ENCODE peak calls at places on chromosomes 16 and 17, in seven cellular contexts. S, O, Z, Y, F, I and G are unnamed samples.
A peak's percentile ranks its signal among the peaks of the same experiment; 100 is the strongest.

GRCh38 chr16:490768-491167 is 36.7 kb upstream of the CAPN15 start:
- DNase-seq in Z (no peak), O (no peak), F (no peak), S (no peak), I (no peak), Y (no peak), G (no peak)

GRCh38 chr17:63095879-63096278 is 129.8 kb downstream of the TANC2 start:
- DNase-seq in S (no peak), F (no peak), Y (no peak), O (no peak), Z (peak; percentile 20), I (no peak), G (no peak)

GRCh38 chr17:4901108-4901647 is 1.7 kb downstream of the CHRNE start:
- DNase-seq in Y (no peak), O (no peak), I (no peak), S (no peak), F (peak; percentile 32), Z (no peak), G (no peak)

GRCh38 chr17:65324574-65324973 is 187.4 kb downstream of the RGS9 start:
- DNase-seq in Z (no peak), I (no peak), Y (no peak), F (no peak), O (no peak), S (no peak), G (no peak)

GRCh38 chr17:27491713-27492190 is 35.5 kb downstream of the KSR1 start:
- DNase-seq in F (no peak), O (no peak), I (no peak), S (no peak), Y (no peak), Z (no peak), G (no peak)

GRCh38 chr17:45341389-45342158 is 24.8 kb upstream of the MAP3K14 start:
- DNase-seq in F (no peak), I (peak; percentile 72), Z (peak; percentile 90), Y (peak; percentile 26), O (peak; percentile 36), S (peak; percentile 72), G (no peak)

GRCh38 chr17:56887105-56887504 is 26.7 kb downstream of the TRIM25 start:
- DNase-seq in Y (no peak), S (no peak), O (no peak), Z (peak; percentile 10), F (no peak), I (no peak), G (no peak)

GRCh38 chr17:50396261-50397110 is 837 bp downstream of the LRRC59 start:
- DNase-seq in O (peak; percentile 64), S (peak; percentile 59), F (peak; percentile 85), Y (peak; percentile 42), Z (peak; percentile 70), I (no peak), G (no peak)

GRCh38 chr16:20937736-20938135 is 37.2 kb downstream of the LYRM1 start:
- DNase-seq in Y (no peak), F (no peak), Z (no peak), I (no peak), O (peak; percentile 29), S (no peak), G (no peak)

GRCh38 chr17:72121164-72122001 is 563 bp downstream of the SOX9 start:
- DNase-seq in S (peak; percentile 48), Z (peak; percentile 79), O (peak; percentile 48), I (peak; percentile 46), F (peak; percentile 58), Y (no peak), G (peak; percentile 38)

GRCh38 chr17:81401727-81402529 is 6.7 kb downstream of the BAHCC1 start:
- DNase-seq in O (peak; percentile 39), F (no peak), I (peak; percentile 69), Y (no peak), S (peak; percentile 62), Z (peak; percentile 63), G (no peak)
- TF ChIP-seq CTCF in O (peak; percentile 60), F (no peak), I (peak; percentile 37), Y (no peak), S (peak; percentile 12), Z (peak; percentile 39), G (peak; percentile 9)

GRCh38 chr16:75446416-75446815 is 13.1 kb upstream of the CFDP1 start:
- DNase-seq in S (no peak), I (no peak), F (no peak), Z (no peak), O (no peak), Y (no peak), G (no peak)
- H3K4me3 ChIP-seq in S (no peak overlapping the region), I (no peak overlapping the region), F (no peak overlapping the region), Z (no peak overlapping the region), O (no peak overlapping the region), Y (no peak overlapping the region), G (no peak overlapping the region)

DNA sequence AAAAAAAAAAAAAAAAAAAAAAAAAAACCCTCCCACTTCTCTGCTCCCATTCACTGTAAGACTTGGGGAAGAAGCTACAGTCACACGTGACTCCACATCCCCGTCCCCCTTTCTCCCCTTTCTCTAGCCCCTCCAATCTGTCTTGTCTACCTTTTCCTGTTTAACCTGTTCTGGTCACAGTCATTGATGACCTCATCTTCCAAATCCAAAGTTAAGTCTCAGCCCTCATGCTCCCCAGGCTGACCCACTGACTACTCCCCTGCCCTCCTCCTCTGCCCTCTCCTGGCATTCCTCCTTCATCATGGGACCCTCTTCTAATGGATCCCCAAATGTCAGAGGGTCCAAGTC is 1.6 kb upstream of the CDH5 start:
- DNase-seq in F (no peak), S (no peak), Y (no peak), I (no peak), O (peak; percentile 52), Z (no peak), G (no peak)
- H3K27ac ChIP-seq in F (no peak overlapping the region), S (peak overlapping the region; percentile 67), Y (peak overlapping the region; percentile 50), I (peak overlapping the region; percentile 96), O (peak overlapping the region; percentile 87), Z (no peak overlapping the region), G (no peak overlapping the region)

GRCh38 chr16:31079342-31079944 is 5.2 kb downstream of the ZNF646 start:
- DNase-seq in O (no peak), Z (no peak), F (no peak), S (no peak), Y (no peak), I (no peak), G (no peak)
- TF ChIP-seq CTCF in O (no peak), Z (no peak), F (no peak), S (no peak), Y (no peak), I (no peak), G (no peak)

DNA sequence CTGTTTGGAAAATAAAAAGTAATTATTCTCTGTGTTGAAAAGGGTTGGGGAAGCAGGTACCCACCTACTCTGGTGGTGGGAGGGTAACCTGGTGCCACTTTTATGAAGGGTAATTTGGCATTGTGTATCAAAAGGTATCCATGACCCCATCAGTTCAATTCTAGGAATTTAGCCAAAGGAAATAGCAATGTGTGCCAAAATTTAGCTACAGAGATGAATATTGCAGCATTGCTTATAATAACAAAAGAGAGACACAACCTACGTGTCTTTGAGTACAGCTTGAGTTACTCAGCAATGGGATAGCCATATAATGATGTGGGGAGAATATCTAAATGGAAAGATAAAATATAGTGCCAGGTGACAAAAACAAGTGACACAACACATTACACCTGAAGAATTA is 170.7 kb downstream of the NTN1 start:
- DNase-seq in S (no peak), I (no peak), Y (no peak), Z (peak; percentile 48), O (no peak), F (no peak), G (no peak)
- H3K4me3 ChIP-seq in S (no peak overlapping the region), I (no peak overlapping the region), Y (no peak overlapping the region), Z (no peak overlapping the region), O (no peak overlapping the region), F (no peak overlapping the region), G (no peak overlapping the region)

DNA sequence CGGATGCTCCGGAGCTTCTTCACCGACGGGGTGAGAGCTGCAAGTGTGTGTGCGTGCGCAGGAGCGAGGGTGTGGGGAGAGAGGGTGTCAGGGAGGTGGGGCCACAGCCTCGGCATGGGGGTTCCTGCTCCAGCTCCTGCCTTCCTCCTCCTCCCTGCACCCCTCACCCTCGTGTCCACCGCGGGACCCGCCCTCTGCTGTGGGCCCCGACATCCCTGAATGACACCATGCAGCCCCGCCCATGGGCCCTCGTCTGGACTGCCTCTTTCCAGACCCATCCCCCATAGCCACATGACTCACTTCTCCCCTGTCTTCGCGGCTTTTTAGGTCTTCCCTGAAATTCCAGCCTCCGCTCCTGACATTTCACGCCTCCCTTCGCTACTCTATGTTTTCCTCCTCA is 41.6 kb downstream of the ARHGAP23 start:
- DNase-seq in Y (no peak), F (no peak), Z (peak; percentile 86), O (no peak), I (no peak), S (peak; percentile 45), G (peak; percentile 60)
- H3K27ac ChIP-seq in Y (no peak overlapping the region), F (no peak overlapping the region), Z (no peak overlapping the region), O (no peak overlapping the region), I (no peak overlapping the region), S (no peak overlapping the region), G (peak overlapping the region; percentile 60)

DNA sequence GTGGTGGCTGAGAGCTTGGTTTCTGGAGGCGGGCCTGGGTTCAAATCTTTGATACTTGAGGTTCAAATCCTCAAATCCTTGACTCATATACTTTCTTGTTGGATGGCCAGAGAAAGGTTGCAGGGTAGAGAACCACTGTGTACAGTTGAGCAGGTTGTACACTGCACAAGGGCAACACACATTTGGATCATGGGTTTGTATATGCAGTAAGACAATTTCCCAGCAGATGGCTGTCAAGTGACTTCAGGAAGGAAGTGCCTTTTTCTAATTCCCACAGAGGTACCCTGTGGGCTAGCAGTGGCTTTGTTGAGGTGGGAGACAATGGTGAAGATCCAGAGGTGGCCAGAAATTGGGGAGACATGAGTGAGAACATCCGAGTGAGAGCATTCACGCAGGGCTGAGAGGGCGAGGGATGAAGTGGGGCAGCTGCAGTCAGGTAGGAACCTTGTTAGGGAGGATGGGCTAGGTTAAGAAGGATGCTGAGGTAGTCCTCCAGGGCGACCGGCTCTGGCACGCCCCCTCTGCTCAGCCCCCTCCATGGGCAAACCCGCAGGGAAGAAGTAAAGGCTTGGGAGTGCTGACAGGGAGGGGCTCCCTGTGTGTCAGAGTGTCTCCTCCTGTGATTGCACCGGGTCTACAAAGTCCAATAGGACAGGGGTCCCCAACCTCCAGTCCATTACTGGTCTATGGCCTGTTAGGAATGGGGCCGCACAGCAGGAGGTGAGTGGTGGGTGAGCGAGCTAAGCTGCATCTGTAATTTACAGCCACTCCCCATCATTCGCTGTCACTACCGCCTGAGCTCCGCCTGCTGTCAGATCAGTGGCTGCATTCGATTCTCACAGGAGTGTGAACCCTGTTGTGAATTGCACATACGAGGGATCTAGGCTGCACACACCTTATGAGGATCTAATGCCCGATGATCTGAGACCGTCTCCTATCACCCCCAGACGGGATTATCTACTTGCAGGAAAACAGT is 2.7 kb downstream of the C16orf89 start:
- DNase-seq in I (no peak), F (no peak), O (no peak), S (no peak), Y (no peak), Z (no peak), G (no peak)
- TF ChIP-seq CTCF in I (no peak), F (no peak), O (no peak), S (no peak), Y (no peak), Z (peak; percentile 3), G (no peak)

GRCh38 chr16:89114159-89114981 is 20.7 kb downstream of the ACSF3 start:
- DNase-seq in O (no peak), F (no peak), S (peak; percentile 11), Z (peak; percentile 81), I (no peak), Y (no peak), G (no peak)
- H3K4me3 ChIP-seq in O (no peak overlapping the region), F (no peak overlapping the region), S (no peak overlapping the region), Z (no peak overlapping the region), I (no peak overlapping the region), Y (no peak overlapping the region), G (no peak overlapping the region)